ENCODE peak calls at places on chromosomes 2 and 18, in five cellular contexts. C, B, U, R and G are unnamed samples.
A peak's percentile ranks its signal among the peaks of the same experiment; 100 is the strongest.

GRCh38 chr18:64042728-64043358 is 73.0 kb downstream of the SERPINB8 start:
- DNase-seq in C (no peak), B (no peak), U (no peak), R (no peak), G (no peak)

GRCh38 chr2:180040146-180040925 is 33.2 kb upstream of the CWC22 start:
- DNase-seq in C (no peak), B (no peak), U (no peak), R (peak; percentile 90), G (peak; percentile 97)

GRCh38 chr18:79379931-79380815 is 15.6 kb upstream of the NFATC1 start:
- DNase-seq in C (no peak), B (no peak), U (no peak), R (no peak), G (no peak)

GRCh38 chr18:10317864-10318685 is 136.4 kb upstream of the APCDD1 start:
- DNase-seq in C (no peak), B (no peak), U (no peak), R (no peak), G (no peak)

GRCh38 chr2:175167076-175167791 is 769 bp downstream of the ATF2 start:
- DNase-seq in C (no peak), B (no peak), U (no peak), R (peak; percentile 75), G (peak; percentile 61)

GRCh38 chr18:35582310-35582682 is 756 bp downstream of the GALNT1 start:
- DNase-seq in C (no peak), B (no peak), U (no peak), R (peak; percentile 25), G (peak; percentile 2)

GRCh38 chr2:101446869-101447268 is 28.0 kb downstream of the RFX8 start:
- DNase-seq in C (no peak), B (no peak), U (no peak), R (peak; percentile 92), G (peak; percentile 83)

GRCh38 chr2:41441958-41442357 is 605.9 kb upstream of the PKDCC start:
- DNase-seq in C (no peak), B (no peak), U (no peak), R (no peak), G (no peak)

GRCh38 chr2:175373001-175373727 is 191.7 kb upstream of the ATP5MC3 start:
- DNase-seq in C (no peak), B (no peak), U (no peak), R (peak; percentile 84), G (peak; percentile 35)

GRCh38 chr2:176002684-176003225 is 688 bp upstream of the LNPK start:
- DNase-seq in C (no peak), B (peak; percentile 11), U (no peak), R (peak; percentile 51), G (peak; percentile 28)